ENCODE peak calls at places on chromosomes 3 and 15, in five cellular contexts. One of them, this sample, is unnamed.

GRCh38 chr3:119524931-119525662 is 26.8 kb downstream of the TIMMDC1 start:
- DNase-seq in epithelial cell of prostate: no peak
- DNase-seq in CD8-positive, alpha-beta T cell: no peak
- DNase-seq in suprapubic skin: no peak
- DNase-seq in esophagus muscularis mucosa: no peak
- DNase-seq in this sample: peak

GRCh38 chr15:80710635-80711553 is 15.8 kb downstream of the ABHD17C start:
- DNase-seq in epithelial cell of prostate: no peak
- DNase-seq in CD8-positive, alpha-beta T cell: no peak
- DNase-seq in suprapubic skin: no peak
- DNase-seq in esophagus muscularis mucosa: no peak
- DNase-seq in this sample: no peak

GRCh38 chr3:5389057-5389456 is 201.6 kb downstream of the EDEM1 start:
- DNase-seq in epithelial cell of prostate: peak
- DNase-seq in CD8-positive, alpha-beta T cell: no peak
- DNase-seq in suprapubic skin: no peak
- DNase-seq in esophagus muscularis mucosa: peak
- DNase-seq in this sample: peak

GRCh38 chr3:126406389-126407296 is 11.9 kb downstream of the CFAP100 start:
- DNase-seq in epithelial cell of prostate: no peak
- DNase-seq in CD8-positive, alpha-beta T cell: no peak
- DNase-seq in suprapubic skin: no peak
- DNase-seq in esophagus muscularis mucosa: no peak
- DNase-seq in this sample: no peak

GRCh38 chr3:161038725-161039124 is 66.4 kb downstream of the B3GALNT1 start:
- DNase-seq in epithelial cell of prostate: no peak
- DNase-seq in CD8-positive, alpha-beta T cell: no peak
- DNase-seq in suprapubic skin: no peak
- DNase-seq in esophagus muscularis mucosa: no peak
- DNase-seq in this sample: peak

GRCh38 chr15:48352474-48353072 is 21.3 kb downstream of the DUT start:
- DNase-seq in epithelial cell of prostate: peak
- DNase-seq in CD8-positive, alpha-beta T cell: peak
- DNase-seq in suprapubic skin: no peak
- DNase-seq in esophagus muscularis mucosa: no peak
- DNase-seq in this sample: peak

GRCh38 chr15:31402511-31403056 is 75.9 kb downstream of the KLF13 start:
- DNase-seq in epithelial cell of prostate: no peak
- DNase-seq in CD8-positive, alpha-beta T cell: no peak
- DNase-seq in suprapubic skin: no peak
- DNase-seq in esophagus muscularis mucosa: no peak
- DNase-seq in this sample: no peak

GRCh38 chr3:176734146-176734545 is 463.1 kb downstream of the TBL1XR1 start:
- DNase-seq in epithelial cell of prostate: no peak
- DNase-seq in CD8-positive, alpha-beta T cell: no peak
- DNase-seq in suprapubic skin: no peak
- DNase-seq in esophagus muscularis mucosa: no peak
- DNase-seq in this sample: no peak

GRCh38 chr15:52180196-52180835 is 10.9 kb downstream of the GNB5 start:
- DNase-seq in epithelial cell of prostate: no peak
- DNase-seq in CD8-positive, alpha-beta T cell: peak
- DNase-seq in suprapubic skin: no peak
- DNase-seq in esophagus muscularis mucosa: peak
- DNase-seq in this sample: no peak

GRCh38 chr3:9192238-9192637 is 57.2 kb downstream of the SRGAP3 start:
- DNase-seq in epithelial cell of prostate: no peak
- DNase-seq in CD8-positive, alpha-beta T cell: no peak
- DNase-seq in suprapubic skin: no peak
- DNase-seq in esophagus muscularis mucosa: no peak
- DNase-seq in this sample: no peak

GRCh38 chr15:80744826-80745225 is 34.3 kb upstream of the CEMIP start:
- DNase-seq in epithelial cell of prostate: no peak
- DNase-seq in CD8-positive, alpha-beta T cell: no peak
- DNase-seq in suprapubic skin: no peak
- DNase-seq in esophagus muscularis mucosa: no peak
- DNase-seq in this sample: peak

GRCh38 chr3:184562875-184563568 is 1.4 kb downstream of the EPHB3 start:
- DNase-seq in epithelial cell of prostate: no peak
- DNase-seq in CD8-positive, alpha-beta T cell: no peak
- DNase-seq in suprapubic skin: no peak
- DNase-seq in esophagus muscularis mucosa: no peak
- DNase-seq in this sample: no peak

GRCh38 chr3:167382127-167382526 is 2.0 kb upstream of the ZBBX start:
- DNase-seq in epithelial cell of prostate: no peak
- DNase-seq in CD8-positive, alpha-beta T cell: no peak
- DNase-seq in suprapubic skin: no peak
- DNase-seq in esophagus muscularis mucosa: no peak
- DNase-seq in this sample: no peak

GRCh38 chr15:90829942-90830440 is 38.4 kb upstream of the FURIN start:
- DNase-seq in epithelial cell of prostate: no peak
- DNase-seq in CD8-positive, alpha-beta T cell: no peak
- DNase-seq in suprapubic skin: no peak
- DNase-seq in esophagus muscularis mucosa: no peak
- DNase-seq in this sample: peak

GRCh38 chr3:128177865-128178264 is 24.6 kb downstream of the EEFSEC start:
- DNase-seq in epithelial cell of prostate: no peak
- DNase-seq in CD8-positive, alpha-beta T cell: no peak
- DNase-seq in suprapubic skin: no peak
- DNase-seq in esophagus muscularis mucosa: no peak
- DNase-seq in this sample: peak

GRCh38 chr3:161576733-161577510 is 80.3 kb downstream of the OTOL1 start:
- DNase-seq in epithelial cell of prostate: no peak
- DNase-seq in CD8-positive, alpha-beta T cell: no peak
- DNase-seq in suprapubic skin: no peak
- DNase-seq in esophagus muscularis mucosa: no peak
- DNase-seq in this sample: no peak

GRCh38 chr3:143329567-143330164 is 210.1 kb downstream of the CHST2 start:
- DNase-seq in epithelial cell of prostate: no peak
- DNase-seq in CD8-positive, alpha-beta T cell: no peak
- DNase-seq in suprapubic skin: no peak
- DNase-seq in esophagus muscularis mucosa: no peak
- DNase-seq in this sample: peak

GRCh38 chr3:46716461-46717441 is 918 bp downstream of the PRSS50 start:
- DNase-seq in epithelial cell of prostate: no peak
- DNase-seq in CD8-positive, alpha-beta T cell: no peak
- DNase-seq in suprapubic skin: no peak
- DNase-seq in esophagus muscularis mucosa: peak
- DNase-seq in this sample: no peak

GRCh38 chr3:32140943-32141342 is 34.5 kb downstream of the GPD1L start:
- DNase-seq in epithelial cell of prostate: no peak
- DNase-seq in CD8-positive, alpha-beta T cell: no peak
- DNase-seq in suprapubic skin: no peak
- DNase-seq in esophagus muscularis mucosa: no peak
- DNase-seq in this sample: peak

GRCh38 chr15:32994810-32995424 is 199.6 kb downstream of the FMN1 start:
- DNase-seq in epithelial cell of prostate: no peak
- DNase-seq in CD8-positive, alpha-beta T cell: no peak
- DNase-seq in suprapubic skin: no peak
- DNase-seq in esophagus muscularis mucosa: no peak
- DNase-seq in this sample: peak

GRCh38 chr3:114496874-114497273 is 203.0 kb downstream of the TIGIT start:
- DNase-seq in epithelial cell of prostate: no peak
- DNase-seq in CD8-positive, alpha-beta T cell: no peak
- DNase-seq in suprapubic skin: no peak
- DNase-seq in esophagus muscularis mucosa: no peak
- DNase-seq in this sample: peak

GRCh38 chr3:17137321-17137826 is 252.6 kb downstream of the PLCL2 start:
- DNase-seq in epithelial cell of prostate: no peak
- DNase-seq in CD8-positive, alpha-beta T cell: no peak
- DNase-seq in suprapubic skin: no peak
- DNase-seq in esophagus muscularis mucosa: no peak
- DNase-seq in this sample: no peak

GRCh38 chr3:154242766-154243165 is 81.5 kb downstream of the DHX36 start:
- DNase-seq in epithelial cell of prostate: no peak
- DNase-seq in CD8-positive, alpha-beta T cell: no peak
- DNase-seq in suprapubic skin: no peak
- DNase-seq in esophagus muscularis mucosa: no peak
- DNase-seq in this sample: no peak

GRCh38 chr3:150899141-150899540 is 6.1 kb downstream of the MINDY4B start:
- DNase-seq in epithelial cell of prostate: no peak
- DNase-seq in CD8-positive, alpha-beta T cell: no peak
- DNase-seq in suprapubic skin: no peak
- DNase-seq in esophagus muscularis mucosa: no peak
- DNase-seq in this sample: no peak

GRCh38 chr3:27312044-27312668 is 57.0 kb downstream of the NEK10 start:
- DNase-seq in epithelial cell of prostate: peak
- DNase-seq in CD8-positive, alpha-beta T cell: no peak
- DNase-seq in suprapubic skin: no peak
- DNase-seq in esophagus muscularis mucosa: no peak
- DNase-seq in this sample: peak

GRCh38 chr15:45083223-45083622 is 30.7 kb downstream of the DUOX2 start:
- DNase-seq in epithelial cell of prostate: no peak
- DNase-seq in CD8-positive, alpha-beta T cell: no peak
- DNase-seq in suprapubic skin: no peak
- DNase-seq in esophagus muscularis mucosa: no peak
- DNase-seq in this sample: no peak

GRCh38 chr15:91603681-91604080 is 249.8 kb upstream of the SLCO3A1 start:
- DNase-seq in epithelial cell of prostate: no peak
- DNase-seq in CD8-positive, alpha-beta T cell: no peak
- DNase-seq in suprapubic skin: no peak
- DNase-seq in esophagus muscularis mucosa: peak
- DNase-seq in this sample: no peak

GRCh38 chr3:18018491-18019177 is 276.2 kb upstream of the TBC1D5 start:
- DNase-seq in epithelial cell of prostate: no peak
- DNase-seq in CD8-positive, alpha-beta T cell: no peak
- DNase-seq in suprapubic skin: no peak
- DNase-seq in esophagus muscularis mucosa: no peak
- DNase-seq in this sample: peak

GRCh38 chr3:73270839-73271483 is 209.5 kb downstream of the EBLN2 start:
- DNase-seq in epithelial cell of prostate: no peak
- DNase-seq in CD8-positive, alpha-beta T cell: no peak
- DNase-seq in suprapubic skin: no peak
- DNase-seq in esophagus muscularis mucosa: no peak
- DNase-seq in this sample: peak

GRCh38 chr3:10648181-10648580 is 142.8 kb upstream of the ATP2B2 start:
- DNase-seq in epithelial cell of prostate: no peak
- DNase-seq in CD8-positive, alpha-beta T cell: no peak
- DNase-seq in suprapubic skin: no peak
- DNase-seq in esophagus muscularis mucosa: no peak
- DNase-seq in this sample: no peak

GRCh38 chr3:105559856-105560255 is 193.1 kb downstream of the ALCAM start:
- DNase-seq in epithelial cell of prostate: no peak
- DNase-seq in CD8-positive, alpha-beta T cell: no peak
- DNase-seq in suprapubic skin: no peak
- DNase-seq in esophagus muscularis mucosa: no peak
- DNase-seq in this sample: peak

GRCh38 chr15:48718646-48719045 is 73.1 kb upstream of the FBN1 start:
- DNase-seq in epithelial cell of prostate: no peak
- DNase-seq in CD8-positive, alpha-beta T cell: no peak
- DNase-seq in suprapubic skin: no peak
- DNase-seq in esophagus muscularis mucosa: no peak
- DNase-seq in this sample: no peak

GRCh38 chr3:170751083-170751893 is 118.7 kb downstream of the RPL22L1 start:
- DNase-seq in epithelial cell of prostate: no peak
- DNase-seq in CD8-positive, alpha-beta T cell: no peak
- DNase-seq in suprapubic skin: peak
- DNase-seq in esophagus muscularis mucosa: no peak
- DNase-seq in this sample: peak

GRCh38 chr3:66454464-66454859 is 46.4 kb downstream of the LRIG1 start:
- DNase-seq in epithelial cell of prostate: no peak
- DNase-seq in CD8-positive, alpha-beta T cell: no peak
- DNase-seq in suprapubic skin: no peak
- DNase-seq in esophagus muscularis mucosa: no peak
- DNase-seq in this sample: no peak

GRCh38 chr3:66456711-66457173 is 44.1 kb downstream of the LRIG1 start:
- DNase-seq in epithelial cell of prostate: no peak
- DNase-seq in CD8-positive, alpha-beta T cell: no peak
- DNase-seq in suprapubic skin: no peak
- DNase-seq in esophagus muscularis mucosa: no peak
- DNase-seq in this sample: peak

GRCh38 chr3:66452247-66453040 is 48.4 kb downstream of the LRIG1 start:
- DNase-seq in epithelial cell of prostate: no peak
- DNase-seq in CD8-positive, alpha-beta T cell: no peak
- DNase-seq in suprapubic skin: no peak
- DNase-seq in esophagus muscularis mucosa: no peak
- DNase-seq in this sample: no peak

GRCh38 chr3:66450389-66451022 is 50.3 kb downstream of the LRIG1 start:
- DNase-seq in epithelial cell of prostate: no peak
- DNase-seq in CD8-positive, alpha-beta T cell: no peak
- DNase-seq in suprapubic skin: no peak
- DNase-seq in esophagus muscularis mucosa: no peak
- DNase-seq in this sample: peak

GRCh38 chr3:66453525-66454463 is 47.0 kb downstream of the LRIG1 start:
- DNase-seq in epithelial cell of prostate: no peak
- DNase-seq in CD8-positive, alpha-beta T cell: no peak
- DNase-seq in suprapubic skin: no peak
- DNase-seq in esophagus muscularis mucosa: no peak
- DNase-seq in this sample: no peak
- H3K27ac ChIP-seq in epithelial cell of prostate: no peak
- H3K27ac ChIP-seq in CD8-positive, alpha-beta T cell: no peak
- H3K27ac ChIP-seq in suprapubic skin: peak
- H3K27ac ChIP-seq in esophagus muscularis mucosa: peak
- H3K27ac ChIP-seq in this sample: no peak

GRCh38 chr3:188229726-188230125 is 75.8 kb downstream of the LPP start:
- DNase-seq in epithelial cell of prostate: no peak
- DNase-seq in CD8-positive, alpha-beta T cell: no peak
- DNase-seq in suprapubic skin: no peak
- DNase-seq in esophagus muscularis mucosa: peak
- DNase-seq in this sample: no peak
- H3K27ac ChIP-seq in epithelial cell of prostate: no peak
- H3K27ac ChIP-seq in CD8-positive, alpha-beta T cell: no peak
- H3K27ac ChIP-seq in suprapubic skin: no peak
- H3K27ac ChIP-seq in esophagus muscularis mucosa: peak
- H3K27ac ChIP-seq in this sample: no peak

DNA sequence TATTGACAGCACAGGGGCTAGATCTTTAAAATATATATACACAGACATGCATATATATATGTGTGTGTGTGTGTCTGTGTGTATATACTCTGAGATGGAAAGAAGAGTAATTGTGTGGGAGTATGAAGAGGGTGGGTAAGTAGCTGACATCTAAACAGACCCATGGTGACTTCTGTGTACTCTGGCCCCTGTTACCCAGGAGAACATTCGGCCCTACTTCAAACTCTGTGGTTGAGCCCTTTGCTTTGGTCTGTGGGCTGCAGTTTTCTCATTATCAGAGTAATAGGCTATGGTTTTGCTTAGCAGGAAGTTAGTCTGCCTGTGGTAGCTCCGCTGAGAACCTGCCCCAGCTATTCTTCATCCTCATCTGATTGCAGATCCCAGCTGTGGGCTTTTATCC is 141.4 kb downstream of the RBPMS2 start:
- DNase-seq in epithelial cell of prostate: no peak
- DNase-seq in CD8-positive, alpha-beta T cell: peak
- DNase-seq in suprapubic skin: no peak
- DNase-seq in esophagus muscularis mucosa: no peak
- DNase-seq in this sample: no peak
- H3K27ac ChIP-seq in epithelial cell of prostate: no peak
- H3K27ac ChIP-seq in CD8-positive, alpha-beta T cell: peak
- H3K27ac ChIP-seq in suprapubic skin: no peak
- H3K27ac ChIP-seq in esophagus muscularis mucosa: no peak
- H3K27ac ChIP-seq in this sample: no peak

GRCh38 chr3:96266395-96267187 is 547.8 kb upstream of the EPHA6 start:
- DNase-seq in epithelial cell of prostate: peak
- DNase-seq in CD8-positive, alpha-beta T cell: no peak
- DNase-seq in suprapubic skin: no peak
- DNase-seq in esophagus muscularis mucosa: no peak
- DNase-seq in this sample: peak
- H3K27ac ChIP-seq in epithelial cell of prostate: peak
- H3K27ac ChIP-seq in CD8-positive, alpha-beta T cell: no peak
- H3K27ac ChIP-seq in suprapubic skin: no peak
- H3K27ac ChIP-seq in esophagus muscularis mucosa: no peak
- H3K27ac ChIP-seq in this sample: no peak